ENCODE peak calls at places on chromosomes 1 and 21, in eight cellular contexts. Z, L, T, N, W, C, X and V are unnamed samples.

GRCh38 chr1:247291835-247292561 is 36.1 kb downstream of the VN1R5 start:
- DNase-seq in Z (no peak), L (no peak), T (no peak), N (peak), W (no peak), C (peak), X (no peak), V (no peak)

GRCh38 chr1:3902546-3902945 is 2.5 kb upstream of the C1orf174 start:
- DNase-seq in Z (no peak), L (no peak), T (no peak), N (no peak), W (no peak), C (no peak), X (no peak), V (no peak)

GRCh38 chr1:153880962-153881361 is 41.8 kb downstream of the GATAD2B start:
- DNase-seq in Z (no peak), L (peak), T (peak), N (peak), W (peak), C (peak), X (no peak), V (peak)

GRCh38 chr1:202998836-202999750 is 8.1 kb upstream of the TMEM183A start:
- DNase-seq in Z (peak), L (peak), T (peak), N (peak), W (peak), C (no peak), X (peak), V (peak)

GRCh38 chr1:205339717-205340116 is 17.0 kb downstream of the KLHDC8A start:
- DNase-seq in Z (no peak), L (no peak), T (no peak), N (no peak), W (no peak), C (no peak), X (no peak), V (no peak)

GRCh38 chr1:118223426-118223825 is 38.4 kb upstream of the SPAG17 start:
- DNase-seq in Z (no peak), L (no peak), T (no peak), N (no peak), W (no peak), C (no peak), X (no peak), V (no peak)

GRCh38 chr21:39316729-39317128 is 3.3 kb upstream of the BRWD1 start:
- DNase-seq in Z (no peak), L (no peak), T (no peak), N (no peak), W (no peak), C (no peak), X (no peak), V (no peak)

GRCh38 chr1:225711236-225711937 is 58.5 kb upstream of the ENAH start:
- DNase-seq in Z (no peak), L (no peak), T (no peak), N (no peak), W (no peak), C (no peak), X (no peak), V (no peak)

GRCh38 chr1:98201640-98202039 is 280.8 kb upstream of the DPYD start:
- DNase-seq in Z (no peak), L (no peak), T (no peak), N (no peak), W (no peak), C (no peak), X (no peak), V (no peak)

GRCh38 chr1:161088587-161089110 is 709 bp downstream of the NECTIN4 start:
- DNase-seq in Z (no peak), L (no peak), T (no peak), N (no peak), W (no peak), C (no peak), X (no peak), V (no peak)

GRCh38 chr21:41948404-41948895 is 5.4 kb downstream of the C2CD2 start:
- DNase-seq in Z (no peak), L (no peak), T (no peak), N (no peak), W (no peak), C (no peak), X (no peak), V (no peak)

GRCh38 chr1:204331847-204332487 is 27.8 kb downstream of the PLEKHA6 start:
- DNase-seq in Z (no peak), L (peak), T (peak), N (no peak), W (no peak), C (no peak), X (no peak), V (no peak)

GRCh38 chr1:175237389-175237788 is 44.8 kb upstream of the KIAA0040 start:
- DNase-seq in Z (no peak), L (no peak), T (no peak), N (no peak), W (no peak), C (no peak), X (peak), V (no peak)

GRCh38 chr1:8815582-8816285 is 1.7 kb downstream of the RERE start:
- DNase-seq in Z (no peak), L (peak), T (no peak), N (no peak), W (no peak), C (no peak), X (no peak), V (no peak)

GRCh38 chr1:91569411-91570104 is 68.9 kb downstream of the CDC7 start:
- DNase-seq in Z (peak), L (peak), T (peak), N (no peak), W (peak), C (peak), X (no peak), V (peak)

GRCh38 chr1:98264727-98265126 is 343.9 kb upstream of the DPYD start:
- DNase-seq in Z (no peak), L (no peak), T (no peak), N (no peak), W (no peak), C (no peak), X (no peak), V (no peak)

GRCh38 chr1:110057963-110058518 is 12.4 kb downstream of the ALX3 start:
- DNase-seq in Z (no peak), L (no peak), T (no peak), N (peak), W (no peak), C (no peak), X (no peak), V (no peak)

GRCh38 chr1:95340056-95340455 is 106.0 kb downstream of the RWDD3 start:
- DNase-seq in Z (no peak), L (no peak), T (no peak), N (no peak), W (no peak), C (no peak), X (no peak), V (no peak)

GRCh38 chr1:236389253-236389652 is 4.8 kb upstream of the EDARADD start:
- DNase-seq in Z (no peak), L (no peak), T (no peak), N (no peak), W (no peak), C (no peak), X (no peak), V (no peak)

DNA sequence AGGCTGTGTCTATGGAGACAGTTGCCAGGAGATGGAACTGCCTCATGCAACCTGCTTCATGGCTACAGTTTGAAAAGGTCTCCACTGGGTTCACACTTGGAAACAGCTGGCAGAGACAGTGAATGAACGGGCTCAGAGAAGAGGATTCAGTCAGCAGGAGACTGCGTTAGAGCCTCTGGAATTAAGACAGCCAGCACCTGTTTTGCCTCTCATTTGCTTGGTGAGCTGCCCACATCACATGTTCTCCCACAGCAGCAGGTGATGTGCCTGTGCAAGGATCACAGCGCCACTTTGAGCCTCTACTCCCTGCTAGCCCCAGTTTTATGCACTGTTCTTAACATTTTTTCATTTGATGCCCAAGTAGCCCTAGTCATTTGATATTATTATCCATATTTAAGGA is 321.0 kb downstream of the PLPP3 start:
- DNase-seq in Z (no peak), L (no peak), T (no peak), N (no peak), W (no peak), C (no peak), X (no peak), V (no peak)
- TF ChIP-seq EP300 in Z (no peak), L (no peak), T (no peak), N (no peak), W (no peak), C (no peak), X (no peak), V (no peak)

DNA sequence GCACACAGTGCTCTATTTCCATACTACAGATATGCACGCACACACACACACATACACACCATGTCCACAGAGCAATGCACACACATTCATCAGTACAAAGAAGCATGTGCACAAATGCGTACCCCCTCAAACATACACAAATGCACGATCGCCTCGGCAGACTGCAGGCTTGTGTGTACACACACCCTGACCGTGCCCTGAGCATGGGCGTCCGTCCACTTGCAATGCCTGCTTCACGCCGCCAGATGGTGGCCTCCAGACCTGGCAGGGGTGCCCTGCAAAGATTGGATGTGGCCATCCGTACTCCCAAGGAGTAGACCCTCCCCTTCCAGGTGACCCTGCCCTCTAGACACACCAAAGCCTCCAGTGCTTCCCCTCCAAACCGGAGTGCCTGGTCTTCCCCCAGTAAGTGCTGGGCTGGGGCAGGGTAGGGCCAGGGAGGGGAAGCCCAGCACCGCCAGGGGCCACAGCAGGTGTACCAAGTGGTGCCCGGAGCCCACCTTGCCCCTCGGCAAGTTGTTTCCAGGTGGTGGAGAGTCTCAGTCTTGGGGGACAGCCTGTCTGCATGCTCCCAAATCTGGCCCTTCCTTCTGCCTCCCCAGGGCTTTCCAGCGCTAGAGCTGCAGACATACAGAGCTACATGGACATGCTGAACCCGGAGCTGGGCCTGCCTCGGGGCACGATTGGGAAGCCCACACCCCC is 20.6 kb downstream of the ESPN start:
- DNase-seq in Z (no peak), L (peak), T (peak), N (peak), W (no peak), C (no peak), X (no peak), V (no peak)
- TF ChIP-seq CTCF in Z (peak), L (peak), T (peak), N (peak), W (peak), C (no peak), X (peak), V (no peak)

GRCh38 chr1:23575226-23575810 is 16.0 kb upstream of the ID3 start:
- DNase-seq in Z (no peak), L (no peak), T (no peak), N (no peak), W (no peak), C (no peak), X (no peak), V (no peak)

GRCh38 chr1:23576338-23577055 is 17.2 kb upstream of the ID3 start:
- DNase-seq in Z (no peak), L (no peak), T (no peak), N (no peak), W (no peak), C (no peak), X (no peak), V (no peak)

GRCh38 chr1:23577056-23577985 is 18.0 kb upstream of the ID3 start:
- DNase-seq in Z (no peak), L (no peak), T (no peak), N (peak), W (no peak), C (peak), X (peak), V (no peak)

GRCh38 chr1:23573574-23574182 is 14.4 kb upstream of the ID3 start:
- DNase-seq in Z (no peak), L (no peak), T (no peak), N (no peak), W (no peak), C (no peak), X (no peak), V (no peak)

GRCh38 chr1:23574265-23574754 is 15.0 kb upstream of the ID3 start:
- DNase-seq in Z (no peak), L (no peak), T (no peak), N (no peak), W (no peak), C (no peak), X (peak), V (no peak)
- H3K27ac ChIP-seq in Z (peak), L (no peak), T (no peak), N (no peak), W (no peak), C (no peak), X (peak), V (no peak)

GRCh38 chr1:19960621-19961020 is 18.8 kb downstream of the PLA2G2A start:
- DNase-seq in Z (no peak), L (no peak), T (no peak), N (no peak), W (no peak), C (no peak), X (no peak), V (no peak)
- TF ChIP-seq EP300 in Z (no peak), L (no peak), T (no peak), N (no peak), W (no peak), C (no peak), X (no peak), V (no peak)

GRCh38 chr21:33372582-33372981 is 30.6 kb upstream of the IFNGR2 start:
- DNase-seq in Z (no peak), L (no peak), T (peak), N (no peak), W (no peak), C (peak), X (no peak), V (no peak)

GRCh38 chr21:33377221-33377620 is 26.0 kb upstream of the IFNGR2 start:
- DNase-seq in Z (no peak), L (no peak), T (no peak), N (no peak), W (no peak), C (no peak), X (no peak), V (no peak)

GRCh38 chr21:33374874-33375644 is 28.2 kb upstream of the IFNGR2 start:
- DNase-seq in Z (no peak), L (no peak), T (no peak), N (no peak), W (no peak), C (no peak), X (no peak), V (no peak)

GRCh38 chr21:33373451-33373850 is 29.8 kb upstream of the IFNGR2 start:
- DNase-seq in Z (no peak), L (no peak), T (peak), N (no peak), W (no peak), C (no peak), X (no peak), V (no peak)

DNA sequence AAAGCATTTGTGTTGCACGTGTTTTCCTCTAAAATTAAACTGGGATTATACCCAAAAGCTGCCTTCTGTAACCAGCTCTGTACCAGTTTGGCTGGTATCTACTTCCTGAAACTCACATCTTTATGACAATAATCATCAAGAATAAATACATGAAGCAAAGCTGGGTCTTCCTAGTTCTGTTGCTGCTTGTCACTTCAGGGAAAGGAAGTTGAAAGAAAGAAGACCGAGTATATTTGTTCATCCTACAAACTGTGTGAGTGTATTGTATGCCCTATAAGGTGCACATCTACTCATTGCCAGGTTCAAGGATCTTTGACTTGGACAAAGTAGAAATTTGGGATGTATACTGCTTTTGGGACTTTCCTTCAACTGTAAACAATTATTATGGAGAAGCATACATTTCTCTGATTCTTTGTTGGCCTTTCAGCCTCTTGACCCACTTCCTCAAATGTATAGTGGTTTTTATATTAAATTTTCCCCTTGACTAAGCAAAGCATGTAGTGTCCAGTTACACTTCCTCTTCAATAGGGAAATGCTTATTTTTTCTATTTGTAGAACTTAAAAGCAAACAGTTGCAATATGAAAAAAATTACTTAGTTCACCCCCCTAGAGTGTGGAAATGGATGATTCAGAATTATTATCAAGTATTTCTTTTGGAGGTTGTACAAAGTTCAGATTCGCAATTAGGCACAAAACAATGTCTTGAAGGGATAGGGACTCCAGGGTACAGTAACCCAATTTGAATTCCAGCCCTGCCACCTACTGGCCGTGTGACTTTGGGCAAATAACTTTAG is 28.9 kb upstream of the IFNGR2 start:
- DNase-seq in Z (peak), L (peak), T (peak), N (peak), W (no peak), C (no peak), X (no peak), V (peak)
- TF ChIP-seq CTCF in Z (peak), L (peak), T (peak), N (peak), W (peak), C (peak), X (peak), V (peak)

GRCh38 chr1:229557214-229557850 is 1.2 kb downstream of the ABCB10 start:
- DNase-seq in Z (no peak), L (no peak), T (no peak), N (no peak), W (no peak), C (no peak), X (no peak), V (no peak)
- H3K27ac ChIP-seq in Z (peak), L (peak), T (peak), N (peak), W (peak), C (peak), X (peak), V (peak)

GRCh38 chr1:224430511-224431113 is 4.0 kb downstream of the WDR26 start:
- DNase-seq in Z (peak), L (no peak), T (no peak), N (peak), W (no peak), C (no peak), X (no peak), V (no peak)
- TF ChIP-seq EP300 in Z (no peak), L (no peak), T (no peak), N (peak), W (peak), C (no peak), X (no peak), V (no peak)

GRCh38 chr1:145901312-145902021 is 8.4 kb downstream of the ITGA10 start:
- DNase-seq in Z (no peak), L (no peak), T (no peak), N (peak), W (no peak), C (no peak), X (no peak), V (no peak)
- TF ChIP-seq CTCF in Z (no peak), L (no peak), T (no peak), N (peak), W (no peak), C (no peak), X (no peak), V (no peak)